ENCODE peak calls at places on chromosomes 13 and 19, in nine cellular contexts. C, O, I, M, S, P, U, Q and Z are unnamed samples.
A peak's percentile ranks its signal among the peaks of the same experiment; 100 is the strongest.

GRCh38 chr19:27748551-27749152 is 1464.3 kb downstream of the UQCRFS1 start:
- DNase-seq in M (no peak), U (no peak), S (no peak), Q (no peak), P (no peak), I (no peak), C (no peak), O (no peak), Z (no peak)

GRCh38 chr19:39970424-39970673 is 616 bp upstream of the PSMC4 start:
- DNase-seq in Q (no peak), P (no peak), O (no peak), C (no peak), M (no peak), S (no peak), I (no peak), U (no peak), Z (no peak)

GRCh38 chr13:76783798-76784197 is 102.4 kb downstream of the KCTD12 start:
- DNase-seq in S (no peak), O (no peak), C (no peak), P (peak; percentile 63), M (no peak), Q (no peak), U (no peak), I (no peak), Z (no peak)

GRCh38 chr19:38090561-38090960 is 133.5 kb downstream of the DPF1 start:
- DNase-seq in Q (no peak), U (no peak), C (no peak), M (no peak), I (no peak), O (no peak), S (no peak), P (no peak), Z (no peak)

GRCh38 chr19:47228168-47228936 is 2.6 kb downstream of the BBC3 start:
- DNase-seq in Q (peak; percentile 52), M (no peak), O (no peak), S (peak; percentile 59), I (peak; percentile 73), P (peak; percentile 67), U (no peak), C (peak; percentile 62), Z (peak; percentile 19)

GRCh38 chr13:87087741-87088140 is 583.4 kb upstream of the SLITRK5 start:
- DNase-seq in O (no peak), Q (no peak), M (no peak), I (no peak), C (no peak), U (no peak), P (no peak), S (no peak), Z (no peak)

GRCh38 chr19:12647047-12647446 is 19.5 kb downstream of the MAN2B1 start:
- DNase-seq in U (no peak), M (no peak), P (no peak), I (no peak), O (no peak), S (no peak), C (no peak), Q (no peak), Z (no peak)

GRCh38 chr19:7676376-7676775 is 514 bp upstream of the MCEMP1 start:
- DNase-seq in M (no peak), O (peak; percentile 58), S (peak; percentile 53), P (no peak), C (no peak), Q (no peak), U (no peak), I (peak; percentile 81), Z (no peak)

GRCh38 chr19:18046066-18046718 is 38.2 kb downstream of the ARRDC2 start:
- DNase-seq in M (no peak), I (no peak), P (no peak), O (peak; percentile 60), C (no peak), S (no peak), U (no peak), Q (no peak), Z (no peak)

GRCh38 chr13:67278230-67278629 is 48.1 kb upstream of the PCDH9 start:
- DNase-seq in P (no peak), S (no peak), Q (no peak), U (no peak), M (no peak), O (no peak), I (no peak), C (no peak), Z (no peak)

GRCh38 chr13:75489502-75490263 is 7.7 kb upstream of the TBC1D4 start:
- DNase-seq in I (peak; percentile 72), U (no peak), S (no peak), M (no peak), O (no peak), P (no peak), C (no peak), Q (peak; percentile 36), Z (peak; percentile 68)

GRCh38 chr19:23070353-23070781 is 46.5 kb upstream of the ZNF730 start:
- DNase-seq in M (no peak), I (no peak), P (peak; percentile 86), Q (peak; percentile 70), C (no peak), U (no peak), O (peak; percentile 14), S (no peak), Z (no peak)

GRCh38 chr19:37981785-37982475 is 74.9 kb downstream of the SIPA1L3 start:
- DNase-seq in S (no peak), M (no peak), C (no peak), U (no peak), P (no peak), Q (no peak), O (no peak), I (no peak), Z (no peak)

GRCh38 chr19:7722231-7722651 is 9.7 kb downstream of the CLEC4G start:
- DNase-seq in O (no peak), P (no peak), U (no peak), C (no peak), S (no peak), M (no peak), Q (no peak), I (no peak), Z (no peak)

GRCh38 chr13:33441015-33441414 is 155.5 kb upstream of the STARD13 start:
- DNase-seq in O (peak; percentile 41), U (no peak), S (no peak), M (no peak), P (peak; percentile 67), Q (no peak), C (peak; percentile 37), I (no peak), Z (no peak)

DNA sequence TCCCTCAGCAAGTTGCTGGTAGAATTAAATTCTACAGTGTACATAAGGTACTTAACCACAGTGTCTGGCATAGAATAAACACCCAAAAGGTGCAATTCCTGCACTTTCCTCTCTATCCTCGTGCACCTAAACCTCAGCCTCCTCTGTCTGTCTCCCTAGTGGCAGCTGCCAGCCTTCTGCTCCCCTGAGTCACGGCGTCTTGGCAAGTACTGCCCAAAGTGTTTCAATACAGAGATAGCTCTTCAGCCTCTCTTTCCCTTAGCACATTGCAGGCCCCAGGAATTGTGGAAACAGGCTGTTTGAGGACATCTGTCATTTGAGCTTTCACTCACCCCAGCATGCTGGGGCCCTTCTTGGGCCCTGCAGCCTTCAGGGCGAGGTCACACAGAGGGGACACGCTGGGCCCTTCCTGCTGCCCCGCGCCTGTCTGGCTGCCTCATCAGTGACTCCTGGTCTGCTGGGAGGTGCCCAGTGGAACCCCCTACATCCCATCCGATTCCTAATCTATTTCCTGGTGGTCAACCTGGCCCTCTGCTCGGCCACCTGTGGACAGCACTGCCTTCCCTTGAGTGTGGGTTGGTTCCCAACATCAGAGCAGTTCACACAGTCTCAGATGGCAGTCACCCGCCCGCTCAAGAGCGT is 19.3 kb downstream of the COL4A2 start:
- DNase-seq in U (no peak), C (no peak), M (no peak), I (no peak), S (no peak), O (no peak), P (no peak), Q (no peak), Z (no peak)
- H3K4me1 ChIP-seq in U (peaks cover 100% of the 10 kb centered on the region), C (peaks cover 29% of the 10 kb centered on the region), M (peaks cover 20% of the 10 kb centered on the region), I (peaks cover 56% of the 10 kb centered on the region), S (no peaks in the 10 kb centered on the region), O (peaks cover 95% of the 10 kb centered on the region), P (peaks cover 39% of the 10 kb centered on the region), Q (peaks cover 6% of the 10 kb centered on the region), Z (no peaks in the 10 kb centered on the region)

GRCh38 chr13:34502011-34502410 is 440.1 kb upstream of the NBEA start:
- DNase-seq in P (no peak), Q (no peak), O (no peak), C (no peak), M (no peak), U (no peak), I (no peak), S (no peak), Z (no peak)
- H3K4me1 ChIP-seq in P (no peaks in the 10 kb centered on the region), Q (no peaks in the 10 kb centered on the region), O (no peaks in the 10 kb centered on the region), C (no peaks in the 10 kb centered on the region), M (no peaks in the 10 kb centered on the region), U (no peaks in the 10 kb centered on the region), I (no peaks in the 10 kb centered on the region), S (no peaks in the 10 kb centered on the region), Z (no peaks in the 10 kb centered on the region)

GRCh38 chr19:14112051-14112808 is 5.3 kb downstream of the PRKACA start:
- DNase-seq in O (no peak), P (peak; percentile 34), Q (peak; percentile 48), C (no peak), U (no peak), I (no peak), S (no peak), M (no peak), Z (no peak)

GRCh38 chr19:14110650-14111049 is 6.9 kb downstream of the PRKACA start:
- DNase-seq in I (no peak), C (no peak), P (no peak), O (no peak), U (no peak), Q (no peak), M (no peak), S (no peak), Z (no peak)

GRCh38 chr19:14113762-14114414 is 3.7 kb downstream of the PRKACA start:
- DNase-seq in P (peak; percentile 57), S (peak; percentile 31), O (no peak), C (no peak), M (no peak), Q (peak; percentile 87), U (no peak), I (peak; percentile 65), Z (no peak)

GRCh38 chr19:14112809-14113385 is 4.7 kb downstream of the PRKACA start:
- DNase-seq in O (no peak), U (no peak), S (no peak), C (no peak), P (peak; percentile 57), M (no peak), Q (peak; percentile 75), I (no peak), Z (no peak)

DNA sequence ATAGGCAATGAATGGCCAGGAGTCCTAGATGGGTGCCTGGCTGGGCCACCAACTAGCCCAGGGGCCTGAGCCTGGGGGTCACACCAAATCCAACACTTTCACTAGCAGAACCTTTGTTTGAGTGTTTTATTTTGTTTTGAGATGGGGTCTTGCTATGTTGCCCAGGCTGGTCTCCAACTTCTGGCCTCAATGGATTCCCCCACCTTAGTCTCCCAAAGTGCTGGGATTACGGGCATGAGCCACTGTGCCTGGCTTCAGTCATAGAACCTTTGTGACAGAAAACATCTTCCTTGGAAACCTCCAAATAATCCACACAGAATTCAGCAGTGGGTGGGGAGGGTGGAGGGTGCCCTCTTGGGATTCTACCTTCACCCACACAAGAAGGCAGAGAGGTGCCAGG is 6.1 kb downstream of the PRKACA start:
- DNase-seq in I (no peak), U (no peak), M (no peak), Q (no peak), C (no peak), S (no peak), O (no peak), P (no peak), Z (no peak)
- H3K4me1 ChIP-seq in I (peaks cover 49% of the 10 kb centered on the region), U (peaks cover 96% of the 10 kb centered on the region), M (peaks cover under 1% of the 10 kb centered on the region), Q (peaks cover 69% of the 10 kb centered on the region), C (peaks cover 27% of the 10 kb centered on the region), S (peaks cover 20% of the 10 kb centered on the region), O (peaks cover 16% of the 10 kb centered on the region), P (peaks cover 37% of the 10 kb centered on the region), Z (peaks cover 16% of the 10 kb centered on the region)

GRCh38 chr19:45099465-45100201 is 6.7 kb downstream of the PPP1R37 start:
- DNase-seq in C (no peak), U (no peak), S (no peak), O (no peak), P (no peak), Q (no peak), I (no peak), M (no peak), Z (no peak)
- H3K4me1 ChIP-seq in C (peaks cover 20% of the 10 kb centered on the region), U (peaks cover 28% of the 10 kb centered on the region), S (peaks cover 24% of the 10 kb centered on the region), O (peaks cover 31% of the 10 kb centered on the region), P (peaks cover 17% of the 10 kb centered on the region), Q (peaks cover 85% of the 10 kb centered on the region), I (peaks cover 68% of the 10 kb centered on the region), M (peaks cover 31% of the 10 kb centered on the region), Z (peaks cover 24% of the 10 kb centered on the region)